ENCODE peak calls at places on chromosomes 4 and X, in four cellular contexts. I is tibial nerve, U is upper lobe of left lung, B is suprapubic skin. P is an unnamed sample.

GRCh38 chrX:12929701-12930100 is 23.3 kb downstream of the TLR8 start:
- DNase-seq in I (no peak), U (no peak), B (no peak), P (no peak)

GRCh38 chr4:52836653-52837052 is 25.5 kb upstream of the RASL11B start:
- DNase-seq in I (no peak), U (no peak), B (no peak), P (no peak)

GRCh38 chrX:138711399-138712347 is at the start of gene FGF13:
- DNase-seq in I (no peak), U (peak), B (no peak), P (peak)

GRCh38 chr4:65450899-65451298 is 219.4 kb downstream of the EPHA5 start:
- DNase-seq in I (no peak), U (no peak), B (no peak), P (no peak)

GRCh38 chr4:54439831-54440243 is 210.7 kb downstream of the PDGFRA start:
- DNase-seq in I (peak), U (no peak), B (peak), P (peak)

GRCh38 chr4:3386486-3386885 is 55.3 kb upstream of the HGFAC start:
- DNase-seq in I (no peak), U (no peak), B (no peak), P (peak)

GRCh38 chr4:184102488-184102887 is 115.2 kb downstream of the ENPP6 start:
- DNase-seq in I (no peak), U (peak), B (no peak), P (no peak)

GRCh38 chr4:186932631-186933150 is 209.0 kb upstream of the FAT1 start:
- DNase-seq in I (no peak), U (no peak), B (no peak), P (no peak)

GRCh38 chr4:8676676-8677075 is 84.1 kb downstream of the CPZ start:
- DNase-seq in I (no peak), U (peak), B (no peak), P (peak)

GRCh38 chr4:183504930-183505555 is at the start of gene ING2:
- DNase-seq in I (peak), U (peak), B (peak), P (no peak)

GRCh38 chr4:17967078-17967477 is 54.5 kb downstream of the LCORL start:
- DNase-seq in I (no peak), U (no peak), B (no peak), P (no peak)

GRCh38 chr4:48127231-48127881 is 6.7 kb downstream of the TXK start:
- DNase-seq in I (no peak), U (no peak), B (no peak), P (no peak)

GRCh38 chr4:178196751-178197150 is 754.5 kb upstream of the AGA start:
- DNase-seq in I (no peak), U (no peak), B (no peak), P (no peak)
- TF ChIP-seq EP300 in I (no peak), U (no peak), B (no peak), P (no peak)

DNA sequence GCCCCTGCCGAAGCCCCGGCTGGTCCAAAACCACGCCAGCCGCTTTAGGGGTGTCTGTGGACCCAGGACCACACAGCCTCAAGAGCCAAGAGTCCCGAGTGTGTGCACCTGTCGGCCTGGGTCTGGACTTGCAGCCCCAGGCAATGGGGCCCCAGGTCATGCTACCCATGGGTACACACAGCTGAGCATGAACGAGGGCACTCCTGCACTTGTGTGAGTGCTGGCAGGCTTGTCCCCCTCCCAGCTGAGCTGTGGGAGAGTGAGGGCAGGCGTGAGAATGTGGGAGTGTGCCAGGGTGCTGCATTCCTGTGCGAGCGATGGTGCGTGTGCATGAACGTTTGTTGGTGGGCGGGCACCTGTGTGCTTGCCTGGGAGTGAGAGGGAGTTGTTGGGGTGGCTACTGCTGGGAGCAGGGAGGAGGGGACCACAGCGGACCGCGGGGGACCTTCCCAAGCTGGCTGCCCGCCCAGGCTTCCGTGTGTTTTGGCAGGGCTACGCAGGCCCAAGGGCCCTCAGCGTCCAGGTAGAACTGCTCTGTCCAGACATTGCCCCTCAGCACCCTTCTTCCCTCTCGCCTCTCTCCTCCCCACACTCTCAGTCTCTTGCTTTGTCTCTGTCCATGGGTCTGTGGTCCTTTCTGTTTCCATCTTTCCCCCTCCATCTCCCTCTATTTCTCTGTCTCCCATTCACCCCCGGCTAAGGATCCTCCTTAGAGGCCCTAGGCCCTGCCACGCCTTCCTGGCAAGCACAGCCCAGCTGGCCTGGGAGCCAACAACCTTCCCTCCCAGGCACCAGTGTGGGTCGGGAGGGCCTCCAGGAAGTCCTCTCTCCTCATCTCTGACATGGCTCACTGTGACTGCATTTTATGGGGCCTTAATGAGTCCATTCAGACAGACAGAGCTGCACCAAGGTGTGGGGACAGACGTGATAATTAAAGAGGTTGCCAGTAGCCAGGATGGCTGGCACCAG is 31.0 kb downstream of the BLOC1S4 start:
- DNase-seq in I (no peak), U (peak), B (no peak), P (no peak)
- TF ChIP-seq POLR2A in I (no peak), U (no peak), B (no peak), P (no peak)

DNA sequence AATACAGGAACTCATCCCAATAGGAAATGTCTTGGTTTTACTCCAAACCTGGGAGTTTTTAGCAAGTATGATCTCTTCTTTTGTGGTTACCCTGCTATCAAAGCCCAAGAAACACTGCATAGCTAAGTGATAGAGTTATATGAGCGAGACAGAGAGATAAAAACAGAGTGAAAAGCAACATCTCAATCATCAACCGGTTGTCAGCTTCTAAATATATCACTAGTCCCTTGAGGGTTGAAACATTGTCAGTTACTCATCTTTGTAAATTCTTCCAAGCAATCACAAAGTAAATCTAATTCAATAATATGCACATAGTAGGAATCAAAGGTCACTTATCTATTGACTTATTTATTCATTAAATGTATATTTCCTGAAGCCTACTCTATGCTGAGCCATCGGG is 483.9 kb downstream of the IDS start:
- DNase-seq in I (no peak), U (no peak), B (no peak), P (no peak)
- TF ChIP-seq EP300 in I (no peak), U (no peak), B (no peak), P (no peak)

DNA sequence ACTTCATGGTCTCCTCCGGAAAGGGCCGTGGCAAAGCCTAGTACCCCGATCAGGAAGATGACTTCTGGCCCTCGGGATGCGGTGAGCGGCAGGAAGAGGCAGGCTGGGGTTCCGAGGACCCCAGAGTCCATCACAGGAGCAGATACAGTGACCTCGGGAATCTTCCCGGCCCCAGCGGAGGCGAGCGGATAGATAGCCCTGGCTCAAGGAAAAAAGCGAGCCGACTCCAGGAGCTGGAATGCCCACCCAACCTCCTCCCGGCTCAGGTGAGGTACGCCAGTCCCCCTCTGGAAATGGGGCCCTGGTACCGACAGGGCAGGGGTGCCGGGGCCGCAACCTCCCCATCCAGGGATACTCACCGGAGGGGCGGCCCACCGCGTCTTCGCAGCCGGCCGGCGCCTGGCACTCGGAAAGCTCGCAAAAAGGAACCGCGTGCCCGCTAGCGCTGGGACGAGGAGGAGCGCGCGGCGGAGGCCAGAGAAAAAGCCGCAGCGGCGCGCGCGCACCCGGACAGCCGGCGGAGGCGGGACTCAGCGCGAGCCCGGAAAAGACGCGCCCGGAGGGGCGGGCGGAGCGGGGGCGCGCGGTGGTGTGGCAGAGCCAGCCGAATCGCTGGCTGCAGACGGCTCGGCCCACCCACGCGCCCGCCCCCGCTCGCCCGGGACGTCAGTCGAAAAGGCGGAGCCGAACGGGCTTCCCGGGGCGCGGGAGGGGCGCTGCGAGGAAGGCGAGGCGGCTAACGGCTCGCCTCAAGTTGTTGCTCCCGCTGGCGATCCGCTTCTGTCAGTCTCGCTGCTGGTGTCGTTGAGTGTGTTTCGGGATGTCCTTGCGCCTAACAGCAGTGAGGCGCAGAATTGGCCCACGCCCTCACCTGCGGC is at the start of gene ACSL4:
- DNase-seq in I (peak), U (peak), B (peak), P (peak)
- TF ChIP-seq POLR2A in I (peak), U (peak), B (peak), P (peak)

DNA sequence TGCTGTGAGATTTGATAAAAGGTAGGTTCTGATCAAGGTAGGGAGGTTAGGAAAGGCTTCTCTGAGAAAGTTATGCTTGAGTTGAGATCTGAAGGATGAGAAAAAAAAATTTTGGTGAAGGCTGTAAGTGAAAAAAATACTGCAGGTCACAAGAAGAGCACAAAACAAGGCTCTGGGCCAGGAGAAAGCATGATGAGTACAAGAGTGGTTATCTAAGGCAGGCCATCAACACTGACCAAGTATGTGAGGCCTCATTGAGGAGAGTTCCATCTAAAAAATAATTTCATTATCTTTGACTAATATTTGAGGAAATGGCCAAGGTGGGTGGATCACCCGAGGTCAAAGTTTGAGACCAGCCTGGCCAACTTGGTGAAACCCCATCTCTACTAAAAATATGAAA is 71.6 kb upstream of the SLC4A4 start:
- DNase-seq in I (no peak), U (no peak), B (no peak), P (no peak)
- TF ChIP-seq EP300 in I (no peak), U (no peak), B (no peak), P (no peak)

DNA sequence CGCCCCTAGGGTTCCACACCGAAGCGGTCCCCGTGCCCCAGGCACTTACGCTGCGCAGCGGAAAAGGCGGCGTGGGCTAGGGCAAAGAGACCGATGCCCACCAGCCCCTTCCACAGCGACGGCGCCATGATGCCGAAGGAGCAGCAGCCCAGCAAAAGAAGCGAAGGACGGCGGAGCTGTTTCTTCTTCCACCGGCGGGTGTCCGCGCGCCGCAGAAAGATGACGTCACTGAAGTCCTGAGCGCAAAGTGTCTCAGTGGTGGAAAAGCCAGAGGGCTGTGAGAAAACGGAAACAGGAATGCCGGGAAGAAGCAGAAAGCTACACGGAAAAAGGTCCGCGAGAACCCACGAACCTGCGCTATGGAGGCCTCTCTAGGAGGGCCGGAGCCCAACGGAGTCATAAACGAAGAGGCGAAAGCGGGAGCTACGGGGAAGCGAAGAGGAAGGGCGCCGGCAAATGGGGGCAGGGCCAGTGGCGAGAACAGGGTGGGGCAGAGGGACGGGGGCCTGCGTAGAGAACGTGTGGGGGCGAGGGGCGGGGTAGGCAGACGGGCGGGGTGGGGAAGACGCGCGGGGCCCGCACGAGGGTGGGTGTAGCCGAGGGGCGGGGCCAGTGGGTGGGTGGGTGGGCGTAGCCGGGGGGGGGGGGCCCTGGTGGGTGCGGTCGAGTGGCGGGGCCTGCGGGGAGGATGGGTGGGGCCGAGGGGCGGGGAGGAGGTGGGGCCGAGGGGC is at the start of gene MMGT1:
- DNase-seq in I (peak), U (peak), B (peak), P (peak)
- TF ChIP-seq POLR2A in I (peak), U (peak), B (peak), P (peak)

GRCh38 chrX:34338046-34338445 is 205.9 kb upstream of the FAM47A start:
- DNase-seq in I (no peak), U (no peak), B (no peak), P (no peak)

DNA sequence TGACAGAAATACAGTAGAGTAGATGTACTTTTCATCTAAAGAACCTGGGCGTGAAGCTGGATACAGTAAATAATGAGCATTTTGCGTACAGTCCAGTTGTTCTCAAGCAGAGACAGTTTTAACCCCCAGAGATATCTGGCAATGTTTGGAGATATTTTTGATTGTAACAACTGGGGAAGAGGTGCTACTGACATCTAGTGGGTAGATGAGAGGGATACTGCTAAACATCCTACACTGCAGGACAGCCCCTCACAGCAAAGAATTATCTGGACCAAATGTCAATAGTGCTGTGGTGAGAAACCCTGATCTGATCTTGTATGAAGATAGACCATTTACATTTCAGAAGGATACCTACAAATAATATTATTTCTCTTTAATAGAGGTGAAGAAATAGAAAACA is 200.2 kb upstream of the FAM47A start:
- DNase-seq in I (no peak), U (no peak), B (no peak), P (no peak)
- TF ChIP-seq EP300 in I (no peak), U (no peak), B (no peak), P (no peak)

DNA sequence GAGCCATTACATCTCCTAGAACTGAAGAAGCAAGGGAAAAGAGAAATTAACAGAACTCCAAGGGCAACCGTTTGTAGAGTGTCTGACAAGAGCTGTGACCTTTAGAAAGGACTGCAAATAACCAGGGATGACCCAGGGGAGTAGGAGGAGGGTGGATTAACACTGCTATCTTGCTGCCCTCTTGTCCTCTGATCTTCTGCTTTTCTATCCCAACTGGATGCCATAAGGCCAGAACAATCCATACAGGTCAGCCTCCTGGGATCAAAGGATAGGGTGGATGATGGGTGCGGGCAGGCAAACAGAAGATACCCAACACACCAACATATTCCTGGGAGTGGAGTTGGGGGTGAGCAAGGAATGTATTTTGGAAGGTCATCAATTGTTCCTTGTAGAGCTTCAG is 19.8 kb upstream of the PDE5A start:
- DNase-seq in I (no peak), U (no peak), B (no peak), P (no peak)
- TF ChIP-seq POLR2A in I (no peak), U (no peak), B (no peak), P (no peak)

GRCh38 chr4:40547446-40548132 is 82.1 kb downstream of the RBM47 start:
- DNase-seq in I (no peak), U (no peak), B (no peak), P (no peak)

GRCh38 chr4:40548256-40548655 is 81.4 kb downstream of the RBM47 start:
- DNase-seq in I (no peak), U (no peak), B (no peak), P (no peak)

GRCh38 chr4:40553995-40554394 is 75.7 kb downstream of the RBM47 start:
- DNase-seq in I (peak), U (no peak), B (no peak), P (no peak)

GRCh38 chr4:40552536-40552935 is 77.1 kb downstream of the RBM47 start:
- DNase-seq in I (no peak), U (no peak), B (no peak), P (no peak)

GRCh38 chr4:40550900-40551546 is 78.6 kb downstream of the RBM47 start:
- DNase-seq in I (no peak), U (no peak), B (no peak), P (no peak)
- TF ChIP-seq EP300 in I (no peak), U (no peak), B (no peak), P (no peak)

P was measured in sigmoid colon.